ENCODE peak calls at places on chromosomes 1 and 21, in seven cellular contexts. W is dorsolateral prefrontal cortex; O is NCI-H2107; C is AG09309; F is smooth muscle cell of the brain vasculature; T is activated CD4-positive, alpha-beta T cell treated with anti-CD3 and anti-CD28 coated beads, Interleukin-2, amount 10 ng/mL, durations not matched to agents 7 days and 5 days; K is HT1080. S is an unnamed sample.

GRCh38 chr1:235999259-235999925 is 65.5 kb downstream of the NID1 start:
- DNase-seq in W (no peak), O (no peak), C (no peak), F (no peak), T (peak), K (peak), S (peak)

GRCh38 chr1:209094384-209094783 is 489.1 kb upstream of the CAMK1G start:
- DNase-seq in W (no peak), O (no peak), C (no peak), F (no peak), T (no peak), K (peak), S (no peak)

GRCh38 chr1:151311589-151312331 is 15.5 kb downstream of the PI4KB start:
- DNase-seq in W (no peak), O (no peak), C (peak), F (peak), T (peak), K (peak), S (no peak)

GRCh38 chr21:42187976-42188653 is 30.8 kb upstream of the ABCG1 start:
- DNase-seq in W (no peak), O (no peak), C (no peak), F (no peak), T (peak), K (peak), S (no peak)

GRCh38 chr1:202184750-202185460 is 8.7 kb upstream of the LGR6 start:
- DNase-seq in W (peak), O (peak), C (peak), F (peak), T (peak), K (peak), S (peak)

GRCh38 chr1:115373305-115373704 is 35.3 kb upstream of the NGF start:
- DNase-seq in W (no peak), O (no peak), C (peak), F (no peak), T (no peak), K (peak), S (no peak)

GRCh38 chr1:38037481-38037939 is 9.1 kb downstream of the POU3F1 start:
- DNase-seq in W (no peak), O (no peak), C (no peak), F (no peak), T (no peak), K (no peak), S (no peak)

GRCh38 chr1:61244114-61244513 is 161.8 kb downstream of the NFIA start:
- DNase-seq in W (no peak), O (no peak), C (peak), F (peak), T (no peak), K (peak), S (no peak)

GRCh38 chr1:22122273-22123070 is 20.4 kb downstream of the WNT4 start:
- DNase-seq in W (no peak), O (no peak), C (no peak), F (no peak), T (no peak), K (no peak), S (no peak)

GRCh38 chr1:185719021-185719420 is 15.2 kb upstream of the HMCN1 start:
- DNase-seq in W (no peak), O (no peak), C (peak), F (peak), T (no peak), K (peak), S (no peak)

GRCh38 chr1:162690672-162691434 is 58.6 kb downstream of the DDR2 start:
- DNase-seq in W (no peak), O (no peak), C (peak), F (no peak), T (no peak), K (peak), S (no peak)

GRCh38 chr1:20546637-20547036 is 5.7 kb upstream of the FAM43B start:
- DNase-seq in W (no peak), O (no peak), C (no peak), F (no peak), T (no peak), K (no peak), S (no peak)

GRCh38 chr1:111603979-111604378 is 15.6 kb upstream of the RAP1A start:
- DNase-seq in W (no peak), O (no peak), C (no peak), F (no peak), T (peak), K (no peak), S (no peak)

GRCh38 chr1:62311473-62311943 is 7.7 kb downstream of the KANK4 start:
- DNase-seq in W (no peak), O (no peak), C (no peak), F (no peak), T (no peak), K (no peak), S (no peak)

GRCh38 chr1:166485620-166486019 is 318.8 kb upstream of the FAM78B start:
- DNase-seq in W (no peak), O (no peak), C (no peak), F (no peak), T (no peak), K (peak), S (no peak)

GRCh38 chr1:71930526-71930925 is 351.8 kb downstream of the NEGR1 start:
- DNase-seq in W (no peak), O (no peak), C (no peak), F (no peak), T (no peak), K (no peak), S (no peak)

GRCh38 chr1:48061162-48062136 is 64.3 kb upstream of the TRABD2B start:
- DNase-seq in W (no peak), O (peak), C (no peak), F (peak), T (peak), K (peak), S (no peak)

GRCh38 chr1:43587001-43587400 is 56.3 kb downstream of the PTPRF start:
- DNase-seq in W (no peak), O (no peak), C (no peak), F (no peak), T (no peak), K (no peak), S (no peak)

GRCh38 chr21:39153842-39154241 is 29.4 kb downstream of the PSMG1 start:
- DNase-seq in W (no peak), O (no peak), C (no peak), F (no peak), T (no peak), K (peak), S (no peak)